ENCODE peak calls at places on chromosomes 2 and 18, in seven cellular contexts. One of them, this sample, is unnamed.

GRCh38 chr2:120853294-120854013 is 117.8 kb downstream of the GLI2 start:
- DNase-seq in IMR-90: no peak
- DNase-seq in dorsolateral prefrontal cortex: peak; percentile 9
- DNase-seq in prostate gland: no peak
- DNase-seq in tibial artery: peak; percentile 53
- DNase-seq in spleen: peak; percentile 41
- DNase-seq in tibial nerve: no peak
- DNase-seq in this sample: no peak

GRCh38 chr2:47193607-47194006 is 38.5 kb upstream of the STPG4 start:
- DNase-seq in IMR-90: no peak
- DNase-seq in dorsolateral prefrontal cortex: no peak
- DNase-seq in prostate gland: no peak
- DNase-seq in tibial artery: no peak
- DNase-seq in spleen: no peak
- DNase-seq in tibial nerve: no peak
- DNase-seq in this sample: no peak

GRCh38 chr18:62505669-62506494 is 16.9 kb upstream of the ZCCHC2 start:
- DNase-seq in IMR-90: no peak
- DNase-seq in dorsolateral prefrontal cortex: no peak
- DNase-seq in prostate gland: no peak
- DNase-seq in tibial artery: no peak
- DNase-seq in spleen: peak; percentile 76
- DNase-seq in tibial nerve: no peak
- DNase-seq in this sample: no peak

GRCh38 chr2:60249879-60250278 is 303.6 kb downstream of the BCL11A start:
- DNase-seq in IMR-90: no peak
- DNase-seq in dorsolateral prefrontal cortex: no peak
- DNase-seq in prostate gland: no peak
- DNase-seq in tibial artery: no peak
- DNase-seq in spleen: no peak
- DNase-seq in tibial nerve: no peak
- DNase-seq in this sample: no peak

GRCh38 chr2:237060518-237061312 is 25.0 kb upstream of the COPS8 start:
- DNase-seq in IMR-90: peak; percentile 72
- DNase-seq in dorsolateral prefrontal cortex: no peak
- DNase-seq in prostate gland: peak; percentile 46
- DNase-seq in tibial artery: no peak
- DNase-seq in spleen: no peak
- DNase-seq in tibial nerve: peak; percentile 68
- DNase-seq in this sample: peak; percentile 52

GRCh38 chr2:185734658-185735057 is 3.9 kb upstream of the FSIP2 start:
- DNase-seq in IMR-90: no peak
- DNase-seq in dorsolateral prefrontal cortex: no peak
- DNase-seq in prostate gland: no peak
- DNase-seq in tibial artery: no peak
- DNase-seq in spleen: no peak
- DNase-seq in tibial nerve: no peak
- DNase-seq in this sample: no peak

GRCh38 chr2:172893654-172894053 is 158.0 kb downstream of the RAPGEF4 start:
- DNase-seq in IMR-90: no peak
- DNase-seq in dorsolateral prefrontal cortex: no peak
- DNase-seq in prostate gland: no peak
- DNase-seq in tibial artery: no peak
- DNase-seq in spleen: no peak
- DNase-seq in tibial nerve: no peak
- DNase-seq in this sample: no peak

GRCh38 chr2:168517801-168518200 is 61.7 kb downstream of the CERS6 start:
- DNase-seq in IMR-90: no peak
- DNase-seq in dorsolateral prefrontal cortex: no peak
- DNase-seq in prostate gland: no peak
- DNase-seq in tibial artery: no peak
- DNase-seq in spleen: no peak
- DNase-seq in tibial nerve: no peak
- DNase-seq in this sample: no peak

GRCh38 chr2:81576713-81577112 is 1272.2 kb upstream of the LRRTM1 start:
- DNase-seq in IMR-90: no peak
- DNase-seq in dorsolateral prefrontal cortex: no peak
- DNase-seq in prostate gland: no peak
- DNase-seq in tibial artery: no peak
- DNase-seq in spleen: no peak
- DNase-seq in tibial nerve: no peak
- DNase-seq in this sample: no peak

GRCh38 chr2:227551804-227552203 is 46.9 kb upstream of the SCYGR2 start:
- DNase-seq in IMR-90: no peak
- DNase-seq in dorsolateral prefrontal cortex: no peak
- DNase-seq in prostate gland: no peak
- DNase-seq in tibial artery: no peak
- DNase-seq in spleen: no peak
- DNase-seq in tibial nerve: no peak
- DNase-seq in this sample: no peak

GRCh38 chr2:240429872-240430491 is 5.5 kb upstream of the GPC1 start:
- DNase-seq in IMR-90: no peak
- DNase-seq in dorsolateral prefrontal cortex: peak; percentile 31
- DNase-seq in prostate gland: no peak
- DNase-seq in tibial artery: peak; percentile 59
- DNase-seq in spleen: peak; percentile 63
- DNase-seq in tibial nerve: no peak
- DNase-seq in this sample: peak; percentile 32

GRCh38 chr2:195595825-195596224 is 61.2 kb upstream of the SLC39A10 start:
- DNase-seq in IMR-90: no peak
- DNase-seq in dorsolateral prefrontal cortex: no peak
- DNase-seq in prostate gland: no peak
- DNase-seq in tibial artery: no peak
- DNase-seq in spleen: no peak
- DNase-seq in tibial nerve: no peak
- DNase-seq in this sample: no peak
- H3K4me3 ChIP-seq in IMR-90: no peak overlapping the region
- H3K4me3 ChIP-seq in dorsolateral prefrontal cortex: no peak overlapping the region
- H3K4me3 ChIP-seq in prostate gland: no peak overlapping the region
- H3K4me3 ChIP-seq in tibial artery: no peak overlapping the region
- H3K4me3 ChIP-seq in spleen: no peak overlapping the region
- H3K4me3 ChIP-seq in tibial nerve: no peak overlapping the region
- H3K4me3 ChIP-seq in this sample: no peak overlapping the region

GRCh38 chr18:5239447-5239846 is 42.4 kb upstream of the AKAIN1 start:
- DNase-seq in IMR-90: no peak
- DNase-seq in dorsolateral prefrontal cortex: no peak
- DNase-seq in prostate gland: no peak
- DNase-seq in tibial artery: no peak
- DNase-seq in spleen: no peak
- DNase-seq in tibial nerve: no peak
- DNase-seq in this sample: no peak
- H3K4me3 ChIP-seq in IMR-90: no peak overlapping the region
- H3K4me3 ChIP-seq in dorsolateral prefrontal cortex: peak overlapping the region; percentile 83
- H3K4me3 ChIP-seq in prostate gland: no peak overlapping the region
- H3K4me3 ChIP-seq in tibial artery: peak overlapping the region; percentile 86
- H3K4me3 ChIP-seq in spleen: peak overlapping the region; percentile 64
- H3K4me3 ChIP-seq in tibial nerve: peak overlapping the region; percentile 66
- H3K4me3 ChIP-seq in this sample: no peak overlapping the region

GRCh38 chr2:144241801-144242200 is 278.1 kb downstream of the ZEB2 start:
- DNase-seq in IMR-90: no peak
- DNase-seq in dorsolateral prefrontal cortex: no peak
- DNase-seq in prostate gland: no peak
- DNase-seq in tibial artery: no peak
- DNase-seq in spleen: no peak
- DNase-seq in tibial nerve: no peak
- DNase-seq in this sample: no peak
- H3K4me3 ChIP-seq in IMR-90: no peak overlapping the region
- H3K4me3 ChIP-seq in dorsolateral prefrontal cortex: no peak overlapping the region
- H3K4me3 ChIP-seq in prostate gland: no peak overlapping the region
- H3K4me3 ChIP-seq in tibial artery: no peak overlapping the region
- H3K4me3 ChIP-seq in spleen: no peak overlapping the region
- H3K4me3 ChIP-seq in tibial nerve: no peak overlapping the region
- H3K4me3 ChIP-seq in this sample: no peak overlapping the region

GRCh38 chr2:218980800-218981389 is 4.1 kb downstream of the FEV start:
- DNase-seq in IMR-90: no peak
- DNase-seq in dorsolateral prefrontal cortex: no peak
- DNase-seq in prostate gland: no peak
- DNase-seq in tibial artery: no peak
- DNase-seq in spleen: peak; percentile 63
- DNase-seq in tibial nerve: no peak
- DNase-seq in this sample: no peak
- H3K4me3 ChIP-seq in IMR-90: no peak overlapping the region
- H3K4me3 ChIP-seq in dorsolateral prefrontal cortex: no peak overlapping the region
- H3K4me3 ChIP-seq in prostate gland: peak overlapping the region; percentile 22
- H3K4me3 ChIP-seq in tibial artery: peak overlapping the region; percentile 41
- H3K4me3 ChIP-seq in spleen: peak overlapping the region; percentile 34
- H3K4me3 ChIP-seq in tibial nerve: peak overlapping the region; percentile 44
- H3K4me3 ChIP-seq in this sample: peak overlapping the region; percentile 22

This sample was measured in WERI-Rb-1.